ENCODE peak calls at places on chromosomes 3 and 15, in ten cellular contexts. R is A549, P is cardiac fibroblast, W is neural crest cell, L is epithelial cell of esophagus, U is dorsolateral prefrontal cortex, D is coronary artery, O is SK-N-SH, Q is B cell, I is lower leg skin. Z is an unnamed sample.

GRCh38 chr3:24519368-24520100 is 24.9 kb upstream of the THRB start:
- DNase-seq in R (no peak), P (peak; percentile 15), W (no peak), L (no peak), U (no peak), D (no peak), O (no peak), Q (no peak), I (no peak), Z (no peak)

GRCh38 chr15:101159096-101159935 is 92.5 kb downstream of the CHSY1 start:
- DNase-seq in R (no peak), P (no peak), W (no peak), L (no peak), U (no peak), D (no peak), O (no peak), Q (no peak), I (no peak), Z (no peak)

GRCh38 chr15:37133619-37134018 is 33.3 kb upstream of the MEIS2 start:
- DNase-seq in R (peak; percentile 21), P (peak; percentile 57), W (no peak), L (no peak), U (no peak), D (no peak), O (no peak), Q (no peak), I (no peak), Z (no peak)

GRCh38 chr3:184568918-184569829 is 7.6 kb downstream of the EPHB3 start:
- DNase-seq in R (no peak), P (peak; percentile 91), W (peak; percentile 44), L (peak; percentile 72), U (no peak), D (peak; percentile 90), O (peak; percentile 90), Q (peak; percentile 38), I (peak; percentile 85), Z (peak; percentile 82)

GRCh38 chr15:59367022-59367451 is 5.6 kb downstream of the MYO1E start:
- DNase-seq in R (no peak), P (peak; percentile 57), W (no peak), L (peak; percentile 57), U (no peak), D (no peak), O (no peak), Q (no peak), I (no peak), Z (no peak)

GRCh38 chr15:67064607-67065530 is 533 bp upstream of the SMAD3 start:
- DNase-seq in R (peak; percentile 79), P (peak; percentile 56), W (peak; percentile 60), L (no peak), U (peak; percentile 28), D (peak; percentile 82), O (no peak), Q (peak; percentile 74), I (no peak), Z (peak; percentile 46)

GRCh38 chr15:82228750-82229149 is 33.8 kb downstream of the EFL1 start:
- DNase-seq in R (no peak), P (no peak), W (no peak), L (no peak), U (no peak), D (no peak), O (no peak), Q (no peak), I (no peak), Z (no peak)

GRCh38 chr3:188270423-188270972 is 116.5 kb downstream of the LPP start:
- DNase-seq in R (peak; percentile 80), P (peak; percentile 98), W (no peak), L (peak; percentile 73), U (no peak), D (peak; percentile 85), O (no peak), Q (peak; percentile 23), I (peak; percentile 50), Z (no peak)

GRCh38 chr15:75904241-75904631 is 558 bp downstream of the FBXO22 start:
- DNase-seq in R (peak; percentile 59), P (peak; percentile 51), W (no peak), L (peak; percentile 43), U (no peak), D (no peak), O (peak; percentile 61), Q (no peak), I (no peak), Z (peak; percentile 60)

GRCh38 chr3:124686028-124686670 is 44.1 kb upstream of the UMPS start:
- DNase-seq in R (no peak), P (no peak), W (no peak), L (peak; percentile 88), U (no peak), D (no peak), O (no peak), Q (no peak), I (no peak), Z (no peak)

GRCh38 chr3:24680214-24680967 is 185.7 kb upstream of the THRB start:
- DNase-seq in R (peak; percentile 58), P (peak; percentile 60), W (peak; percentile 85), L (peak; percentile 61), U (peak; percentile 51), D (no peak), O (peak; percentile 59), Q (peak; percentile 47), I (no peak), Z (peak; percentile 89)

GRCh38 chr15:75662823-75663519 is 15.3 kb downstream of the SNX33 start:
- DNase-seq in R (no peak), P (no peak), W (no peak), L (no peak), U (no peak), D (no peak), O (no peak), Q (no peak), I (no peak), Z (no peak)

GRCh38 chr3:56990295-56991015 is 70.0 kb upstream of the SPATA12 start:
- DNase-seq in R (no peak), P (no peak), W (no peak), L (no peak), U (no peak), D (no peak), O (no peak), Q (no peak), I (no peak), Z (no peak)

GRCh38 chr3:11157406-11157805 is 3.1 kb downstream of the HRH1 start:
- DNase-seq in R (no peak), P (no peak), W (no peak), L (no peak), U (no peak), D (no peak), O (no peak), Q (no peak), I (no peak), Z (no peak)

GRCh38 chr3:61073532-61073931 is 177.7 kb downstream of the FHIT start:
- DNase-seq in R (no peak), P (no peak), W (no peak), L (no peak), U (no peak), D (no peak), O (no peak), Q (no peak), I (no peak), Z (no peak)

GRCh38 chr3:100954990-100955389 is 38.2 kb downstream of the ABI3BP start:
- DNase-seq in R (no peak), P (peak; percentile 98), W (no peak), L (peak; percentile 91), U (no peak), D (peak; percentile 87), O (no peak), Q (no peak), I (peak; percentile 80), Z (no peak)

DNA sequence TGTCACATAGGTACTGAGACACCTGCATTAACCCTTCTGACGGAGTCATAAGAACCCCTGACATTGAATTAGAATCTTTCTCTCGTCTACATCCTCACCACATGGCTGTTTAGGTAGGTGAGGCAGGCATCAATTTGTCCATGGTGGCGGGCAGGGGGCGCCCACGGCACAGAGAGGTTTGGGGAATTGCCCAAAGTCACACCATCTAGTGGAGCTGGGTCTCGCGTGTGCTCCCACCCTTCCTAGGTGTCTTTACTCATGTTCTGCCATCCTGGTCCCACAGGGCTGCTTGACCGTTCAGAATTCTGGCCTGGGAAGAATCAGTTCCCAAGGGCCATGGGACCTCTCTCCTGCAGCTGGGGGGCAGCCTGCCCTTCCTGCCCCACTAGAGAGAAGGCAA is 14.7 kb upstream of the DLL4 start:
- DNase-seq in R (no peak), P (no peak), W (no peak), L (no peak), U (no peak), D (no peak), O (no peak), Q (no peak), I (no peak), Z (no peak)
- TF ChIP-seq CTCF in R (peak; percentile 18), P (no peak), W (no peak), L (no peak), U (no peak), D (no peak), O (no peak), Q (no peak), I (no peak), Z (no peak)

DNA sequence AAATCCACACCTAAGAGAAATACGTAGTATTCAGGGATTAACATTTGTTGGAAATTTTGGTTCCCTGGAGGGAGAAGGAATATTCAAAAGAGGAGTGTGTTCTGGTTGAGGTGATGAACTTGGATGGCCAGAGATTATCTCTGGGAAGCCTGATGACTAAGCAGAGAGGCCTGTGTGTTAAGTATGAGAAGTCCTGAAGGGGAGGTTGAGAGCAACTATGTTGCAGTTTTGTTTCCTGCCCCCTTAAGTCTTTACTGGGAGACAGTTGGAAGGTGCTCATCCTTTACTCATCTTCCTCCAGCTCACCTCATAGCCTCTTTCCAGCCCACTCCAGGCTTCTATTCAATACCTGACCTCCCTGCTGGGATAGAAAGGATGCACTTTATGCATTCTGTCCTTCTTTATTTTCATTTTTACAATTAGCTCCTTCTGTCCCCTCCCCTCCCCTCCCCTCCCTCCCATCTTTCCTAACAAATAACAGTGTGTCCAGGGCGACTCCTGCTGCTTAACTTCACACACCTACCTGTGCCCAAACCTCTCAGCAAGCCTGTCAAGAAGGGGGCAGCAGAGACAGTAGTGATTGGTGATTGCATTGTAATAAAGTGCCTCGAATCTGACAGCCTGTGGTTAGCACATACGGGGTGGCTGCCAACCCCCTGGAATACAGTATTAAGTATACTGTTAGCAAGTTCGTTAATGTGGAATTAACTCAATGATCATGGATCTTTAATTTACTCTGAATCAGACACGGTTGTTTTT is 11.9 kb downstream of the RAP2B start:
- DNase-seq in R (peak; percentile 28), P (peak; percentile 57), W (no peak), L (peak; percentile 60), U (no peak), D (no peak), O (no peak), Q (no peak), I (no peak), Z (no peak)
- TF ChIP-seq CTCF in R (peak; percentile 18), P (no peak), W (no peak), L (peak; percentile 30), U (no peak), D (no peak), O (peak; percentile 5), Q (no peak), I (no peak), Z (no peak)

GRCh38 chr3:9111349-9112265 is 137.8 kb downstream of the SRGAP3 start:
- DNase-seq in R (no peak), P (no peak), W (no peak), L (no peak), U (no peak), D (no peak), O (no peak), Q (no peak), I (peak; percentile 49), Z (no peak)
- TF ChIP-seq CTCF in R (no peak), P (no peak), W (no peak), L (peak; percentile 6), U (no peak), D (no peak), O (peak; percentile 11), Q (no peak), I (no peak), Z (no peak)

GRCh38 chr15:80183886-80184285 is 31.1 kb downstream of the FAH start:
- DNase-seq in R (peak; percentile 36), P (peak; percentile 19), W (peak; percentile 20), L (no peak), U (no peak), D (no peak), O (peak; percentile 35), Q (no peak), I (no peak), Z (no peak)
- TF ChIP-seq CTCF in R (peak; percentile 22), P (peak; percentile 25), W (peak; percentile 45), L (no peak), U (peak; percentile 25), D (no peak), O (peak; percentile 27), Q (no peak), I (no peak), Z (no peak)

Z was measured in mesothelial cell of epicardium.